ENCODE peak calls at places on chromosomes 12 and 14, in ten cellular contexts. X, R, C, I, Z, F, D, L, U and E are unnamed samples. For H3K4me1, the result is how much of the 10 kb centered on the place peaks cover.

GRCh38 chr12:43038991-43039390 is 449.4 kb upstream of the PRICKLE1 start:
- DNase-seq in Z (no peak), F (no peak), C (no peak), I (no peak), D (no peak), X (no peak), L (no peak), R (no peak), U (no peak), E (no peak)

GRCh38 chr14:75976838-75977237 is 5.0 kb downstream of the TGFB3 start:
- DNase-seq in L (no peak), I (no peak), R (no peak), Z (no peak), F (no peak), U (no peak), D (no peak), X (no peak), C (no peak), E (no peak)

GRCh38 chr12:49200882-49201594 is 12.2 kb upstream of the TUBA1A start:
- DNase-seq in R (no peak), I (no peak), L (no peak), X (peak), U (no peak), F (peak), C (peak), Z (peak), D (peak), E (peak)

GRCh38 chr12:64098709-64099354 is 123.3 kb downstream of the KICS2 start:
- DNase-seq in F (no peak), L (no peak), I (no peak), X (no peak), C (no peak), D (no peak), Z (no peak), U (no peak), R (no peak), E (no peak)

GRCh38 chr14:91835920-91836843 is 31.2 kb downstream of the TC2N start:
- DNase-seq in C (peak), U (peak), X (peak), L (peak), I (peak), Z (peak), D (no peak), R (peak), F (peak), E (peak)

GRCh38 chr14:105193916-105194782 is 13.0 kb upstream of the NUDT14 start:
- DNase-seq in D (peak), Z (no peak), F (peak), R (no peak), I (no peak), C (no peak), U (no peak), X (peak), L (no peak), E (no peak)

GRCh38 chr12:15852383-15852782 is 29.8 kb upstream of the STRAP start:
- DNase-seq in L (no peak), U (no peak), Z (no peak), F (no peak), R (no peak), I (no peak), X (no peak), C (no peak), D (no peak), E (no peak)

GRCh38 chr12:39103552-39104165 is 198.3 kb upstream of the CPNE8 start:
- DNase-seq in Z (peak), R (no peak), I (no peak), C (peak), D (peak), X (peak), F (peak), L (no peak), U (peak), E (no peak)

GRCh38 chr12:70508178-70508577 is 129.1 kb downstream of the PTPRB start:
- DNase-seq in U (no peak), C (no peak), R (no peak), Z (no peak), L (no peak), D (no peak), I (no peak), X (no peak), F (no peak), E (no peak)

GRCh38 chr14:53038629-53039028 is 87.8 kb upstream of the FERMT2 start:
- DNase-seq in R (no peak), I (no peak), D (no peak), Z (no peak), C (no peak), F (no peak), L (no peak), X (no peak), U (no peak), E (no peak)

GRCh38 chr14:45526715-45527549 is 273.9 kb upstream of the MIS18BP1 start:
- DNase-seq in L (no peak), R (no peak), D (peak), Z (peak), U (peak), X (peak), C (peak), I (no peak), F (no peak), E (no peak)

GRCh38 chr12:108784270-108784669 is 53.0 kb upstream of the CORO1C start:
- DNase-seq in I (no peak), R (no peak), X (no peak), C (no peak), Z (peak), D (no peak), L (peak), U (no peak), F (no peak), E (no peak)

GRCh38 chr12:92696240-92696639 is 6.5 kb upstream of the PLEKHG7 start:
- DNase-seq in Z (no peak), D (no peak), U (no peak), I (no peak), R (peak), X (no peak), L (no peak), C (no peak), F (no peak), E (no peak)

GRCh38 chr12:81797100-81797499 is 38.0 kb upstream of the PPFIA2 start:
- DNase-seq in F (no peak), L (no peak), X (peak), Z (peak), D (no peak), U (no peak), I (no peak), C (peak), R (no peak), E (no peak)

GRCh38 chr12:58346032-58346632 is 404.8 kb downstream of the ATP23 start:
- DNase-seq in L (no peak), Z (peak), C (no peak), F (peak), I (no peak), R (no peak), D (peak), U (peak), X (peak), E (no peak)

GRCh38 chr12:92656911-92657310 is 45.9 kb upstream of the PLEKHG7 start:
- DNase-seq in D (no peak), R (no peak), I (no peak), C (no peak), U (no peak), F (no peak), X (no peak), Z (no peak), L (no peak), E (no peak)

GRCh38 chr14:22915886-22916521 is 2.9 kb downstream of the RBM23 start:
- DNase-seq in D (no peak), X (no peak), F (no peak), L (no peak), C (no peak), I (no peak), U (no peak), Z (no peak), R (no peak), E (no peak)
- H3K4me1 ChIP-seq in D (under half), X (under half), F (under half), L (under half), C (under half), I (under half), U (under half), Z (under half), R (half or more), E (under half)

DNA sequence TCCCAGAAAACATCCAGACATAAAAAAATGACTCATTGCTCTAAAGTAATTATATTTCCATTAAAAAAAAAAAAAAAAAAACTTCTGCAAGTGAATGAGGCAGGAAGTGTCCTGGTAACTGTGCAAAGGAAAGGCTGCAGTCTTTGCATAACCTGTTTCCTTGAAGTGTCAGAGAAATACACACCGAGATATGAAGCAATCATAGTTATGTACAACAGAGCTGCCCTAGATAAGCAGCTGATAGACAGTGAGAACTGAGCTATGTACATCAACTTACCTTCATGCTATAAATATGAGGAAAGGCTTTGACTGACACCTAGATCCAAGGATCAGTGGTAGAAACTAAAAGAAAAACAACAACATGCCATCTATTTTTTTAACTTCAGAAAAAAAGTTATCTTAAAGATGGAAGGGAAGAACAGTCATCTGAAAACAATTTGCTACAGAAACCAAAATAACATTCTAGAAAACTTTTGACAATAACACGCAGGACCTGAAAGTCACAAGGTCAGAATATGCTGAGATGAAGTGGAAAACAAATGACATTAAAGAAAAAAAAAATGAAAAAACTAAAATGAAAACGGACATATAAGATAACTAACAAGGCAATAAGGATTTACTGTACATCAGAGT is 263.2 kb downstream of the SEC23A start:
- DNase-seq in Z (no peak), I (no peak), R (no peak), D (no peak), X (no peak), F (no peak), C (no peak), U (no peak), L (no peak), E (no peak)
- H3K27ac ChIP-seq in Z (no peak), I (no peak), R (peak), D (no peak), X (no peak), F (no peak), C (no peak), U (no peak), L (no peak), E (no peak)

GRCh38 chr14:102512713-102513373 is 3.3 kb upstream of the ANKRD9 start:
- DNase-seq in X (no peak), F (no peak), R (no peak), U (no peak), Z (no peak), C (no peak), I (no peak), L (no peak), D (no peak), E (no peak)
- H3K4me1 ChIP-seq in X (under half), F (under half), R (under half), U (under half), Z (under half), C (under half), I (under half), L (under half), D (under half), E (under half)

GRCh38 chr12:54369597-54370217 is 5.4 kb upstream of the GPR84 start:
- DNase-seq in D (no peak), Z (no peak), X (no peak), C (peak), I (no peak), R (no peak), L (no peak), U (no peak), F (no peak), E (no peak)
- H3K27ac ChIP-seq in D (no peak), Z (no peak), X (no peak), C (no peak), I (no peak), R (peak), L (peak), U (no peak), F (no peak), E (no peak)

GRCh38 chr14:97887690-97888089 is 1090.5 kb downstream of the VRK1 start:
- DNase-seq in L (no peak), D (no peak), Z (no peak), F (no peak), X (no peak), R (no peak), I (no peak), C (no peak), U (no peak), E (no peak)
- H3K4me1 ChIP-seq in L (under half), D (under half), Z (under half), F (under half), X (under half), R (under half), I (under half), C (under half), U (under half), E (under half)

GRCh38 chr12:124768462-124769165 is 95.0 kb downstream of the SCARB1 start:
- DNase-seq in L (no peak), C (no peak), R (no peak), I (no peak), Z (no peak), D (peak), U (no peak), X (no peak), F (no peak), E (no peak)

GRCh38 chr12:124767075-124767821 is 96.4 kb downstream of the SCARB1 start:
- DNase-seq in D (peak), C (peak), F (peak), U (peak), Z (peak), L (peak), I (peak), X (peak), R (peak), E (peak)

GRCh38 chr12:124769881-124770512 is 93.7 kb downstream of the SCARB1 start:
- DNase-seq in X (no peak), I (no peak), R (no peak), C (no peak), D (no peak), Z (no peak), F (no peak), L (no peak), U (no peak), E (no peak)

GRCh38 chr12:124770725-124771124 is 92.9 kb downstream of the SCARB1 start:
- DNase-seq in X (no peak), C (no peak), L (no peak), Z (no peak), I (no peak), D (no peak), U (no peak), F (no peak), R (no peak), E (no peak)

DNA sequence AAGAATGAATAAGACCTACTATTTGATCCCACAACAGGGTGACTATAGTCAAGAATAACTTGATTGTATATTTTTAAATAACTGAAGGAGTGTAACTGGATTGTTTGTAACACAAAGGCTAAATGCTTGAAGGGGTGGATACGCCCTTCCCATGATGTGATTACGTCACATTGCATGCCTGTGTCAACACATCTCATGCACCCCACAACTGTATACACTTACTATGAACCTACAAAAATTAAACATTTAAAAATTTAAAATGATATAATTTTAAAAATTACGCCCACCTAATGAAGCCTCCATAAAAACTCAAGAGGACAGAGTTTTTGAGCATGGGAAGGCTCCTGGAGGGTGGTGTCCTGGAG is 94.5 kb downstream of the SCARB1 start:
- DNase-seq in R (no peak), D (no peak), C (no peak), L (no peak), U (no peak), F (no peak), I (no peak), Z (no peak), X (no peak), E (no peak)
- H3K27ac ChIP-seq in R (no peak), D (peak), C (no peak), L (no peak), U (no peak), F (no peak), I (no peak), Z (no peak), X (no peak), E (no peak)

GRCh38 chr14:79947440-79947839 is 263.9 kb downstream of the DIO2 start:
- DNase-seq in Z (no peak), D (no peak), I (no peak), C (no peak), X (no peak), F (no peak), R (no peak), L (no peak), U (no peak), E (no peak)

GRCh38 chr14:79949906-79950305 is 261.4 kb downstream of the DIO2 start:
- DNase-seq in F (no peak), X (no peak), Z (no peak), C (no peak), I (no peak), U (no peak), L (no peak), D (no peak), R (no peak), E (no peak)

GRCh38 chr14:79951572-79951971 is 259.7 kb downstream of the DIO2 start:
- DNase-seq in R (no peak), D (no peak), F (no peak), L (no peak), Z (no peak), U (no peak), I (no peak), X (no peak), C (no peak), E (no peak)
- H3K4me1 ChIP-seq in R (under half), D (under half), F (under half), L (under half), Z (under half), U (under half), I (under half), X (under half), C (under half), E (under half)

DNA sequence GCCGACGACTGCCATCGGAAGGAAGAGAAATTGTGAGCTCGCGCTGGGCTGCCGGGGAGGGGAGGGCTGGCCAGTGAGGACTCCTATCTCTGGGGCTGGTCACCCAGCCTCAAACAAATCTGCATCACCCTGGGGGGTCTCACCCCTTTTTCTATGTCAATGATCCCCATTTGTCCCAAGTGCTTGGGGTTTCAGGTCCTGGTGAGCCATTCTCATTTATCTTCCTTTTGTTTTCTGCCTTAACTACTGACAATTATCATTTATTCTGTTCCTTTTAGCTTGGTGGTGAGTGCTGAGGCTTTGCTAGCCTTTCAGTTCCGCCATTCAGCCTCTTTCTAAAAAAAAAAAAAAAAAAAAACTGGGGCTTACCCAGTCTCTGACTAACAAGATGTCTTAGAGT is 22.8 kb upstream of the USP44 start:
- DNase-seq in C (peak), Z (no peak), X (peak), U (peak), R (no peak), D (no peak), F (no peak), I (no peak), L (no peak), E (no peak)
- H3K27ac ChIP-seq in C (no peak), Z (no peak), X (peak), U (no peak), R (no peak), D (no peak), F (no peak), I (no peak), L (no peak), E (no peak)

GRCh38 chr14:35213143-35213788 is 78.9 kb upstream of the PSMA6 start:
- DNase-seq in I (no peak), U (no peak), R (no peak), D (no peak), X (no peak), F (no peak), L (no peak), Z (no peak), C (no peak), E (no peak)

GRCh38 chr14:35213869-35214387 is 78.3 kb upstream of the PSMA6 start:
- DNase-seq in X (no peak), R (no peak), C (no peak), L (no peak), I (no peak), U (no peak), D (peak), F (no peak), Z (no peak), E (no peak)

GRCh38 chr14:35212471-35213142 is 79.6 kb upstream of the PSMA6 start:
- DNase-seq in R (no peak), Z (no peak), F (no peak), U (no peak), D (no peak), X (no peak), I (no peak), L (no peak), C (no peak), E (no peak)

GRCh38 chr14:35215110-35215872 is 76.9 kb upstream of the PSMA6 start:
- DNase-seq in Z (peak), F (peak), X (peak), D (peak), U (peak), I (no peak), R (no peak), L (no peak), C (no peak), E (no peak)

DNA sequence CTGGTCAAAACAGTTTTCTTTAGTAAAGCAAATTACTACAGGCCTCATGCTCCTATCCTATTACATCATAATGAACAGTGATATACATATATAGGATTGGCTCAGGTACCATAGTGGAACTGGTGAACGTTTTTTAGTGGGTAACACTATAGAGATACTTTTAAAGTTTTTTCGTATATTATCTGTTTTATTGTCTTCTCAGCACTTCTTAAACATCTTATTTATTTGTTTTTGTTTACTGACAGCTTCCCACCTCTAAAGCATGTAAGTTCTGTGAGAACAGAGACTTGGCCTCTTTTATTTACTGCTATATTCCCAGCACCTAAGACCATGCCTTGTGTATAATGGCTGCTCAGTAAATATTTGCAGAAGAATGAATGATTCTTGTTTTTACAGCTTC is 81.1 kb upstream of the PSMA6 start:
- DNase-seq in Z (no peak), L (no peak), R (no peak), U (no peak), I (no peak), F (no peak), C (no peak), D (no peak), X (no peak), E (no peak)
- H3K4me1 ChIP-seq in Z (under half), L (under half), R (under half), U (under half), I (under half), F (under half), C (under half), D (under half), X (under half), E (under half)

GRCh38 chr12:57231276-57232021 is 1.9 kb downstream of the SHMT2 start:
- DNase-seq in R (peak), C (no peak), D (no peak), F (no peak), Z (no peak), X (no peak), U (no peak), I (no peak), L (peak), E (no peak)

GRCh38 chr12:57230381-57231155 is 1.1 kb downstream of the SHMT2 start:
- DNase-seq in C (no peak), R (peak), Z (no peak), L (peak), X (no peak), F (no peak), U (no peak), D (no peak), I (no peak), E (no peak)

GRCh38 chr12:57229634-57230380 is at the start of gene SHMT2:
- DNase-seq in L (peak), R (peak), I (peak), C (peak), D (peak), F (peak), X (peak), Z (peak), U (peak), E (peak)

GRCh38 chr12:57227315-57228115 is 2.0 kb upstream of the SHMT2 start:
- DNase-seq in D (no peak), F (no peak), X (no peak), I (no peak), Z (no peak), U (no peak), L (no peak), C (no peak), R (no peak), E (no peak)

GRCh38 chr12:57229041-57229633 is 374 bp upstream of the SHMT2 start:
- DNase-seq in X (peak), D (no peak), C (no peak), F (no peak), Z (no peak), I (no peak), L (no peak), U (no peak), R (no peak), E (no peak)
- H3K27ac ChIP-seq in X (peak), D (peak), C (no peak), F (peak), Z (peak), I (no peak), L (peak), U (no peak), R (peak), E (peak)